ENCODE peak calls at places on chromosomes 4 and X, in six cellular contexts. B, Y, F, A, Z and M are unnamed samples.

GRCh38 chr4:67659065-67659464 is 41.9 kb downstream of the UBA6 start:
- DNase-seq in B (no peak), Y (no peak), F (no peak), A (no peak), Z (no peak), M (no peak)

GRCh38 chr4:122661176-122661575 is 40.3 kb upstream of the IL21 start:
- DNase-seq in B (no peak), Y (no peak), F (no peak), A (no peak), Z (no peak), M (no peak)

GRCh38 chr4:182242793-182243192 is 409 bp upstream of the TENM3 start:
- DNase-seq in B (no peak), Y (no peak), F (no peak), A (no peak), Z (no peak), M (no peak)

GRCh38 chr4:94516067-94516466 is 64.3 kb downstream of the PDLIM5 start:
- DNase-seq in B (peak), Y (no peak), F (no peak), A (no peak), Z (no peak), M (peak)

GRCh38 chrX:147803948-147804347 is 107.8 kb upstream of the FMR1 start:
- DNase-seq in B (peak), Y (peak), F (no peak), A (peak), Z (no peak), M (no peak)

GRCh38 chr4:89268572-89269180 is 38.9 kb downstream of the GPRIN3 start:
- DNase-seq in B (no peak), Y (no peak), F (no peak), A (no peak), Z (no peak), M (no peak)

GRCh38 chr4:56465599-56466295 is 1.7 kb upstream of the SRP72 start:
- DNase-seq in B (peak), Y (no peak), F (no peak), A (no peak), Z (no peak), M (no peak)

GRCh38 chr4:3829954-3830773 is 64.0 kb downstream of the ADRA2C start:
- DNase-seq in B (no peak), Y (no peak), F (no peak), A (no peak), Z (no peak), M (no peak)

GRCh38 chr4:40194602-40195161 is 2.1 kb upstream of the RHOH start:
- DNase-seq in B (no peak), Y (no peak), F (no peak), A (no peak), Z (no peak), M (peak)